ENCODE peak calls at places on chromosome 4, in eight cellular contexts. B is AG04449; X is NCI-H460; J is effector CD4-positive, alpha-beta T cell; E is left cardiac atrium; F is HS-27A; M is CD8-positive, alpha-beta memory T cell; P is stimulated activated CD4-positive, alpha-beta T cell treated with anti-CD3 and anti-CD28 coated beads, Interleukin-15, amount 100 ng/mL, for 24 hours. Z is an unnamed sample.
A peak's percentile ranks its signal among the peaks of the same experiment; 100 is the strongest.

GRCh38 chr4:52869656-52870055 is 7.5 kb downstream of the RASL11B start:
- DNase-seq in E (no peak), X (no peak), B (no peak), M (no peak), P (no peak), J (no peak), F (no peak), Z (no peak)

GRCh38 chr4:156137971-156138581 is 184.4 kb upstream of the CTSO start:
- DNase-seq in B (no peak), P (no peak), F (no peak), X (no peak), M (no peak), E (no peak), J (no peak), Z (no peak)

GRCh38 chr4:44446191-44446590 is 2.4 kb downstream of the KCTD8 start:
- DNase-seq in F (no peak), X (no peak), J (no peak), B (no peak), E (no peak), M (no peak), P (no peak), Z (no peak)

GRCh38 chr4:99828477-99828876 is 11.8 kb downstream of the DAPP1 start:
- DNase-seq in E (no peak), X (no peak), J (no peak), B (no peak), P (no peak), F (no peak), M (no peak), Z (no peak)

GRCh38 chr4:102825261-102826071 is 1.9 kb downstream of the UBE2D3 start:
- DNase-seq in P (peak; percentile 35), X (peak; percentile 35), B (no peak), M (peak; percentile 42), E (no peak), J (peak; percentile 7), F (peak; percentile 56), Z (no peak)

GRCh38 chr4:163448541-163449203 is 24.9 kb downstream of the TKTL2 start:
- DNase-seq in P (no peak), M (no peak), X (no peak), F (no peak), E (no peak), J (no peak), B (no peak), Z (no peak)

GRCh38 chr4:53478671-53479456 is 101.4 kb downstream of the FIP1L1 start:
- DNase-seq in M (no peak), X (no peak), P (no peak), F (no peak), B (peak; percentile 79), E (no peak), J (no peak), Z (no peak)

GRCh38 chr4:123547167-123547817 is 150.7 kb downstream of the SPRY1 start:
- DNase-seq in P (no peak), B (no peak), M (no peak), J (no peak), F (no peak), E (no peak), X (no peak), Z (peak; percentile 81)

GRCh38 chr4:1904042-1904441 is 32.8 kb downstream of the NSD2 start:
- DNase-seq in E (no peak), X (no peak), M (no peak), J (no peak), B (no peak), P (no peak), F (no peak), Z (no peak)

GRCh38 chr4:11599044-11599443 is 170.3 kb upstream of the HS3ST1 start:
- DNase-seq in P (no peak), F (no peak), X (no peak), J (no peak), M (no peak), E (no peak), B (no peak), Z (no peak)

GRCh38 chr4:145012841-145013240 is 85.2 kb downstream of the ANAPC10 start:
- DNase-seq in F (no peak), J (no peak), E (no peak), X (no peak), M (no peak), B (no peak), P (no peak), Z (no peak)

GRCh38 chr4:1370321-1371124 is 23.5 kb downstream of the UVSSA start:
- DNase-seq in X (no peak), M (no peak), J (no peak), P (no peak), B (no peak), F (no peak), E (peak; percentile 17), Z (peak; percentile 57)

GRCh38 chr4:120636120-120636630 is 286.4 kb downstream of the PRDM5 start:
- DNase-seq in M (no peak), J (no peak), B (no peak), F (no peak), X (no peak), E (no peak), P (no peak), Z (no peak)

GRCh38 chr4:17189322-17189721 is 290.9 kb upstream of the LDB2 start:
- DNase-seq in M (no peak), B (peak; percentile 24), P (no peak), F (no peak), X (no peak), J (no peak), E (no peak), Z (no peak)

GRCh38 chr4:48255130-48255958 is 14.3 kb downstream of the TEC start:
- DNase-seq in X (no peak), J (no peak), P (no peak), F (no peak), M (no peak), E (no peak), B (no peak), Z (no peak)

GRCh38 chr4:791866-792630 is 33.9 kb downstream of the CPLX1 start:
- DNase-seq in M (no peak), J (no peak), F (no peak), E (no peak), X (no peak), P (peak; percentile 71), B (no peak), Z (no peak)

GRCh38 chr4:40831462-40831861 is 81.7 kb downstream of the NSUN7 start:
- DNase-seq in B (no peak), X (no peak), J (no peak), M (no peak), P (no peak), E (no peak), F (no peak), Z (no peak)

GRCh38 chr4:151408380-151408629 is 671 bp upstream of the FHIP1A start:
- DNase-seq in J (no peak), X (no peak), B (no peak), P (peak; percentile 15), F (no peak), M (no peak), E (no peak), Z (no peak)

GRCh38 chr4:52588097-52588496 is 71.0 kb downstream of the USP46 start:
- DNase-seq in M (no peak), E (peak; percentile 44), B (no peak), X (peak; percentile 8), F (no peak), J (no peak), P (peak; percentile 31), Z (no peak)

GRCh38 chr4:156517546-156517945 is 454.1 kb downstream of the PDGFC start:
- DNase-seq in M (no peak), X (no peak), J (no peak), B (no peak), P (no peak), E (no peak), F (no peak), Z (no peak)

GRCh38 chr4:183467246-183467645 is 22.8 kb downstream of the CDKN2AIP start:
- DNase-seq in B (no peak), E (no peak), P (no peak), F (no peak), M (no peak), J (no peak), X (no peak), Z (no peak)

Z was measured in suprapubic skin.